ENCODE peak calls at places on chromosomes 7 and 10, in four cellular contexts. K is NCI-H1417; D is activated naive CD4-positive, alpha-beta T cell treated with anti-CD3 and anti-CD28 coated beads for 36 hours; J is posterior cingulate gyrus. V is an unnamed sample.

GRCh38 chr10:96044686-96045085 is 1.3 kb downstream of the CCNJ start:
- DNase-seq in J (no peak), K (no peak), D (peak), V (no peak)

GRCh38 chr10:1109795-1110673 is 53.8 kb downstream of the WDR37 start:
- DNase-seq in D (peak), K (peak), J (peak), V (peak)

GRCh38 chr7:40799-41750 is 151.3 kb upstream of the FAM20C start:
- DNase-seq in D (no peak), J (no peak), K (no peak), V (no peak)

GRCh38 chr10:32241946-32242345 is 105.0 kb downstream of the EPC1 start:
- DNase-seq in J (no peak), D (no peak), K (no peak), V (no peak)

GRCh38 chr10:31121074-31121685 is 89.5 kb upstream of the ZNF438 start:
- DNase-seq in K (no peak), D (no peak), J (no peak), V (no peak)

GRCh38 chr7:28290496-28290895 is 109.9 kb upstream of the JAZF1 start:
- DNase-seq in J (no peak), D (no peak), K (no peak), V (no peak)

GRCh38 chr7:128121731-128122576 is 90.7 kb upstream of the LRRC4 start:
- DNase-seq in J (no peak), K (no peak), D (peak), V (no peak)

GRCh38 chr7:66330961-66331360 is 125.8 kb downstream of the TPST1 start:
- DNase-seq in K (no peak), D (no peak), J (no peak), V (peak)

GRCh38 chr10:102605712-102606111 is 38.6 kb upstream of the TRIM8 start:
- DNase-seq in J (no peak), D (no peak), K (no peak), V (no peak)

GRCh38 chr10:127968027-127968441 is 61.1 kb downstream of the PTPRE start:
- DNase-seq in D (no peak), J (no peak), K (no peak), V (no peak)

GRCh38 chr7:73512018-73512780 is 9.9 kb downstream of the BAZ1B start:
- DNase-seq in K (no peak), J (no peak), D (no peak), V (no peak)

GRCh38 chr10:122421747-122422146 is 32.7 kb upstream of the ARMS2 start:
- DNase-seq in K (no peak), D (no peak), J (no peak), V (no peak)

GRCh38 chr10:108783897-108784296 is 1139.4 kb downstream of the XPNPEP1 start:
- DNase-seq in J (no peak), K (no peak), D (peak), V (no peak)

V was measured in left colon.